ENCODE peak calls at places on chromosome 18, in four cellular contexts. Z, T, A and G are unnamed samples.

GRCh38 chr18:69689081-69689759 is 258.5 kb downstream of the CD226 start:
- DNase-seq in Z (peak), T (no peak), A (no peak), G (no peak)

GRCh38 chr18:26714739-26715138 is 150.8 kb downstream of the AQP4 start:
- DNase-seq in Z (no peak), T (no peak), A (no peak), G (no peak)

GRCh38 chr18:6543330-6543908 is 128.7 kb upstream of the L3MBTL4 start:
- DNase-seq in Z (peak), T (peak), A (no peak), G (no peak)

GRCh38 chr18:76430636-76431035 is 64.4 kb downstream of the ZNF516 start:
- DNase-seq in Z (peak), T (no peak), A (no peak), G (no peak)

GRCh38 chr18:48295586-48296311 is 113.4 kb downstream of the ZBTB7C start:
- DNase-seq in Z (peak), T (peak), A (no peak), G (peak)

GRCh38 chr18:75548353-75548752 is 120.8 kb upstream of the SMIM21 start:
- DNase-seq in Z (no peak), T (peak), A (no peak), G (no peak)

GRCh38 chr18:28034567-28034966 is 142.4 kb downstream of the CDH2 start:
- DNase-seq in Z (no peak), T (no peak), A (no peak), G (no peak)

GRCh38 chr18:55422456-55423185 is 165.4 kb downstream of the TCF4 start:
- DNase-seq in Z (peak), T (no peak), A (peak), G (peak)

GRCh38 chr18:54947115-54947514 is 12.1 kb downstream of the CCDC68 start:
- DNase-seq in Z (no peak), T (no peak), A (no peak), G (no peak)

GRCh38 chr18:910247-910646 is 5.6 kb downstream of the ADCYAP1 start:
- DNase-seq in Z (no peak), T (no peak), A (no peak), G (no peak)

GRCh38 chr18:22485808-22486244 is 68.1 kb upstream of the CTAGE1 start:
- DNase-seq in Z (peak), T (no peak), A (no peak), G (no peak)

GRCh38 chr18:13216732-13217465 is 1.7 kb upstream of the LDLRAD4 start:
- DNase-seq in Z (peak), T (peak), A (no peak), G (peak)

GRCh38 chr18:74930616-74931015 is 278.3 kb downstream of the PTGR3 start:
- DNase-seq in Z (no peak), T (no peak), A (no peak), G (no peak)

GRCh38 chr18:22604986-22605421 is 187.3 kb upstream of the CTAGE1 start:
- DNase-seq in Z (no peak), T (no peak), A (no peak), G (no peak)

GRCh38 chr18:14978962-14979535 is 231.1 kb downstream of the ANKRD30B start:
- DNase-seq in Z (peak), T (peak), A (no peak), G (no peak)

GRCh38 chr18:36828157-36828629 is 609 bp downstream of the TPGS2 start:
- DNase-seq in Z (peak), T (no peak), A (no peak), G (no peak)

GRCh38 chr18:24799720-24800119 is 339.3 kb downstream of the HRH4 start:
- DNase-seq in Z (no peak), T (peak), A (no peak), G (no peak)

GRCh38 chr18:36297419-36298112 is at the start of gene FHOD3:
- DNase-seq in Z (peak), T (peak), A (no peak), G (peak)